ENCODE peak calls at places on chromosomes 2 and 18, in ten cellular contexts. I is neural crest cell; N is fibroblast of the aortic adventitia; H is activated CD8-positive, alpha-beta T cell treated with anti-CD3 and anti-CD28 coated beads for 36 hours; A is IMR-90; V is WERI-Rb-1; M is GM13977; Z is foreskin fibroblast; C is fibroblast of lung; U is cardiac fibroblast. G is an unnamed sample.

GRCh38 chr2:117321816-117322215 is 492.7 kb upstream of the DDX18 start:
- DNase-seq in N (no peak), U (no peak), M (no peak), V (no peak), Z (no peak), I (no peak), C (no peak), A (no peak), H (no peak), G (no peak)

GRCh38 chr2:106192752-106193490 is 1.2 kb downstream of the UXS1 start:
- DNase-seq in Z (peak), N (peak), A (peak), I (peak), M (peak), H (peak), C (peak), U (peak), V (peak), G (no peak)

GRCh38 chr2:105595536-105595935 is 149.2 kb upstream of the NCK2 start:
- DNase-seq in A (no peak), N (no peak), C (no peak), V (no peak), U (no peak), M (no peak), Z (no peak), I (no peak), H (peak), G (no peak)

GRCh38 chr2:133240505-133241230 is 327.6 kb downstream of the NCKAP5 start:
- DNase-seq in A (peak), Z (peak), I (no peak), U (peak), V (no peak), N (peak), C (no peak), H (no peak), M (no peak), G (no peak)

GRCh38 chr2:96116424-96116878 is at the start of gene ADRA2B:
- DNase-seq in C (no peak), N (no peak), U (no peak), H (peak), I (no peak), M (peak), A (no peak), V (peak), Z (peak), G (no peak)

GRCh38 chr2:24276349-24276899 is 83.9 kb downstream of the ITSN2 start:
- DNase-seq in V (no peak), A (peak), I (no peak), C (no peak), N (no peak), M (no peak), H (no peak), U (no peak), Z (no peak), G (no peak)

GRCh38 chr18:22197668-22198067 is 28.3 kb downstream of the GATA6 start:
- DNase-seq in A (no peak), H (no peak), Z (no peak), V (no peak), I (no peak), U (no peak), M (no peak), C (no peak), N (peak), G (no peak)

GRCh38 chr2:200725620-200726019 is 86.1 kb upstream of the BZW1 start:
- DNase-seq in N (no peak), C (no peak), V (no peak), U (no peak), I (no peak), Z (no peak), M (no peak), H (no peak), A (no peak), G (no peak)

GRCh38 chr18:76463358-76463757 is 31.7 kb downstream of the ZNF516 start:
- DNase-seq in N (no peak), A (no peak), H (no peak), U (no peak), I (no peak), Z (no peak), M (no peak), C (no peak), V (no peak), G (no peak)

GRCh38 chr2:42936632-42936996 is 144.2 kb upstream of the HAAO start:
- DNase-seq in C (no peak), I (no peak), N (no peak), Z (no peak), M (no peak), A (no peak), H (no peak), U (no peak), V (no peak), G (no peak)

GRCh38 chr2:30807249-30807648 is at the start of gene CAPN13:
- DNase-seq in C (no peak), U (no peak), V (no peak), H (no peak), I (no peak), M (no peak), N (no peak), A (no peak), Z (no peak), G (no peak)

GRCh38 chr2:20553580-20553979 is 97.3 kb downstream of the HS1BP3 start:
- DNase-seq in Z (no peak), N (no peak), V (no peak), C (no peak), A (no peak), I (no peak), U (no peak), H (no peak), M (no peak), G (no peak)

GRCh38 chr18:64791211-64791610 is 642.3 kb upstream of the LINC00305 start:
- DNase-seq in H (no peak), Z (no peak), V (no peak), N (no peak), C (no peak), U (no peak), M (no peak), I (no peak), A (no peak), G (no peak)

GRCh38 chr2:223969856-223970255 is 12.6 kb downstream of the MRPL44 start:
- DNase-seq in A (peak), N (peak), I (no peak), V (no peak), C (no peak), H (no peak), M (no peak), U (peak), Z (peak), G (no peak)

GRCh38 chr2:228545041-228545440 is 363.6 kb upstream of the SPHKAP start:
- DNase-seq in V (no peak), N (peak), U (peak), H (no peak), I (no peak), A (peak), Z (peak), C (no peak), M (no peak), G (no peak)

GRCh38 chr2:162197095-162197825 is 45.2 kb upstream of the GCG start:
- DNase-seq in Z (peak), M (no peak), C (peak), H (no peak), V (no peak), I (no peak), A (peak), U (peak), N (peak), G (no peak)

GRCh38 chr2:169895294-169895985 is 68.2 kb downstream of the UBR3 start:
- DNase-seq in Z (no peak), N (peak), U (peak), C (peak), M (no peak), H (no peak), I (no peak), A (peak), V (no peak), G (no peak)

GRCh38 chr2:50535971-50536759 is 495.8 kb downstream of the NRXN1 start:
- DNase-seq in N (peak), V (peak), C (peak), U (peak), H (no peak), A (peak), Z (peak), M (peak), I (peak), G (no peak)

GRCh38 chr2:118375907-118376306 is 287.6 kb downstream of the INSIG2 start:
- DNase-seq in A (no peak), C (no peak), V (no peak), Z (no peak), M (no peak), H (no peak), I (no peak), N (no peak), U (no peak), G (no peak)

GRCh38 chr2:77054938-77055337 is 467.2 kb downstream of the LRRTM4 start:
- DNase-seq in U (no peak), I (no peak), H (no peak), M (no peak), Z (no peak), A (no peak), V (no peak), N (no peak), C (peak), G (no peak)

GRCh38 chr2:29628882-29629281 is 292.5 kb downstream of the ALK start:
- DNase-seq in U (no peak), A (peak), N (peak), V (no peak), I (no peak), C (no peak), M (no peak), Z (peak), H (no peak), G (no peak)

GRCh38 chr2:13335862-13336535 is 619.3 kb downstream of the TRIB2 start:
- DNase-seq in U (no peak), V (no peak), Z (no peak), C (no peak), N (no peak), A (no peak), I (no peak), M (no peak), H (no peak), G (no peak)

GRCh38 chr2:150485871-150486538 is 1.5 kb downstream of the RND3 start:
- DNase-seq in I (peak), M (peak), A (peak), V (peak), Z (peak), N (peak), H (no peak), C (peak), U (peak), G (peak)

GRCh38 chr2:168336786-168337388 is 89.5 kb upstream of the STK39 start:
- DNase-seq in I (no peak), N (no peak), M (peak), A (no peak), C (no peak), U (no peak), Z (peak), H (peak), V (peak), G (no peak)

GRCh38 chr2:27115485-27115884 is 3.4 kb downstream of the CGREF1 start:
- DNase-seq in N (no peak), U (no peak), A (peak), I (no peak), V (no peak), C (no peak), M (no peak), Z (no peak), H (no peak), G (no peak)

GRCh38 chr2:61177727-61178549 is 15.9 kb downstream of the C2orf74 start:
- DNase-seq in C (peak), I (no peak), M (peak), A (peak), N (peak), H (peak), V (no peak), U (peak), Z (peak), G (peak)

GRCh38 chr2:218876562-218877219 is 4.0 kb upstream of the WNT10A start:
- DNase-seq in A (peak), M (peak), C (peak), U (peak), I (peak), N (peak), H (peak), V (peak), Z (peak), G (no peak)

GRCh38 chr2:152335016-152335850 is at the start of gene FMNL2:
- DNase-seq in A (peak), Z (peak), N (peak), H (peak), U (peak), I (peak), V (peak), C (peak), M (peak), G (peak)

GRCh38 chr2:52036853-52037252 is 1004.9 kb upstream of the NRXN1 start:
- DNase-seq in M (no peak), N (no peak), A (no peak), V (no peak), Z (no peak), C (no peak), H (no peak), I (no peak), U (no peak), G (no peak)

GRCh38 chr2:196335238-196335637 is 163.9 kb upstream of the STK17B start:
- DNase-seq in V (no peak), N (peak), M (no peak), H (no peak), U (peak), Z (peak), I (no peak), C (peak), A (peak), G (no peak)

GRCh38 chr18:73639788-73640187 is 507.8 kb downstream of the FBXO15 start:
- DNase-seq in C (no peak), M (no peak), H (no peak), V (no peak), Z (no peak), N (no peak), A (no peak), I (no peak), U (no peak), G (no peak)

DNA sequence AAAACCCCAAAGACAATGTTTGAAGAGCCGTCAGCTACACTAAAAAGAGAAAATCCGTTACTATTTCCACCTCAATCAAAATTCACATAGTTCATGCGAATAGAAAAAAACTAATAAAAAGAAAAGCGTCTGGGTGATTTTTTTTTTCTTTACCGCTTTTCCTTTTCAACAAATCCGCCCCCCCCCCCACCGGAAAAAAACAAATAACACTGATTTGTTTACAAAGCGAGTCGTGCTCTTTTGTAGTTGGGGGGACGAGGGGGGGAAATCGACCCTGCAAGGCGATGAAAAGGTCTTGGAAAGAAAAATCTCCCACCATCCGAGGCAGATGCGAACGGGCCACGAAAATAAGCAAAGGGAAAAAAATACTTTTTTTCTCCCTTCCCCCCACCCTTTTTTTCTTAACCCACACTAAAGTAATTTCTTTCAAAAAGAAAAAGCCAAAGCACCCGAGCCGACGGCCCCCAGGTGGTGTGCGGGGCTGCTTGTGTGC is 640 bp downstream of the ZNF521 start:
- DNase-seq in C (peak), U (no peak), Z (no peak), I (no peak), N (peak), H (no peak), A (peak), M (no peak), V (no peak), G (no peak)
- TF ChIP-seq CTCF in C (no peak), U (no peak), Z (no peak), I (no peak), N (no peak), H (no peak), A (no peak), M (no peak), V (no peak), G (no peak)

DNA sequence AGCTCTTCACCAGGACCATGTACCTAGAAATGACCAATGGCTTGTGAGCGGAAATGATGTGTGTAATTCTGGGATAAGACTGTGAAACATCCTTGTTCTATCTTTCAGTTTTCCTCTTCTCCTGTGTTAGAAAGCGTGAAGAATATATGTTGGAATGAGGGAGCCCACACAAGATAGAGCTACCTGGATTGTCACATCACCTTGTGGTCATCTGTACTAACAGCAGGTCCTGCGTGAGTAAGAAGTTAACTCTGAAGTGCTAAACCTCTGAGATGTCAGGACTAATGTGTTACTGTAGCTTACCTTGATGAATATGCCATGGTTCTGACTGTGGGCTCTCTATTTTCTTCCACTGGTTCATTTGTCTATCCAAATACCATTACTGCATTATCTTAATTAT is 75.6 kb downstream of the FASTKD2 start:
- DNase-seq in V (no peak), H (no peak), C (no peak), Z (no peak), U (no peak), A (no peak), M (no peak), I (no peak), N (no peak), G (no peak)
- TF ChIP-seq CTCF in V (peak), H (no peak), C (no peak), Z (no peak), U (no peak), A (no peak), M (no peak), I (peak), N (no peak), G (no peak)

GRCh38 chr18:61612517-61612916 is 279.3 kb downstream of the CDH20 start:
- DNase-seq in Z (no peak), A (no peak), N (no peak), C (no peak), V (no peak), U (peak), M (no peak), I (no peak), H (no peak), G (no peak)
- TF ChIP-seq CTCF in Z (peak), A (peak), N (no peak), C (no peak), V (peak), U (peak), M (no peak), I (no peak), H (no peak), G (no peak)

DNA sequence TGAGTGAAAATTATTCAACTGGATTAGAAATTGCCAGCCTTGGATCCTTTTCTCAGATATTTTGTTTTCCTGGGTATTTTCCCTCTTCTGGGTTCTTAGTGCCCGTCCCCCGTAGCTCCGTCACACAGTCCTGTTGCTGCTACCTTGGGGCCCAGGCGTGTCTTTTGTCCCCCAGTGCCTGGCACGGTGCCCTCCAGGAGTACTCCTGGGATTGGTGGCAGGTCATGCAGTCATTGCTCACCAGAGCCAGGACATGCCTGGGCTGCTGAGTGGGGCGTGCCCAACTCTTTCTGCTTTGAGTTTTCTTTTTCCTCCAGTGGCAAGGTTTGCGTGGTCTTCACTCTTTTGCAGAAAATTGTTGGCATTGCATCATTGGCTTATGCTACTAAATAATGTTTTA is 275.2 kb downstream of the AGAP1 start:
- DNase-seq in A (no peak), H (no peak), N (no peak), U (no peak), Z (no peak), V (no peak), M (no peak), C (no peak), I (no peak), G (no peak)
- TF ChIP-seq CTCF in A (no peak), H (no peak), N (no peak), U (no peak), Z (no peak), V (no peak), M (no peak), C (no peak), I (no peak), G (no peak)

GRCh38 chr2:111663471-111663951 is 220.5 kb downstream of the ANAPC1 start:
- DNase-seq in U (peak), Z (peak), V (no peak), N (peak), A (peak), I (no peak), H (no peak), M (no peak), C (peak), G (peak)
- TF ChIP-seq CTCF in U (peak), Z (no peak), V (no peak), N (peak), A (peak), I (no peak), H (no peak), M (no peak), C (peak), G (no peak)

G was measured in ascending aorta.